ENCODE peak calls at places on chromosomes 3 and 15, in nine cellular contexts. M is dermis microvascular lymphatic vessel endothelial cell; I is activated T-cell treated with anti-CD3 and anti-CD28 coated beads for 24 hours; V is NAMALWA; J is RWPE1; C is PC-3; R is heart right ventricle; U is activated CD4-positive, alpha-beta T cell treated with anti-CD3 and anti-CD28 coated beads, Interleukin-2, amount 50 U/mL, for 1 hour; Q is amniotic epithelial cell. F is an unnamed sample.

GRCh38 chr3:122010506-122010905 is 11.5 kb downstream of the ILDR1 start:
- DNase-seq in C (no peak), R (no peak), Q (peak; percentile 26), V (no peak), I (no peak), J (no peak), U (no peak), M (no peak), F (no peak)

GRCh38 chr3:36743821-36744220 is 20.5 kb downstream of the DCLK3 start:
- DNase-seq in M (no peak), V (no peak), C (no peak), I (no peak), J (no peak), Q (no peak), R (no peak), U (no peak), F (no peak)

GRCh38 chr15:99493461-99493860 is 72.3 kb upstream of the MEF2A start:
- DNase-seq in R (no peak), I (no peak), U (no peak), Q (no peak), M (no peak), J (no peak), C (no peak), V (no peak), F (no peak)

GRCh38 chr15:38996111-38996541 is 431.5 kb upstream of the RASGRP1 start:
- DNase-seq in I (no peak), M (peak; percentile 82), U (no peak), C (peak; percentile 81), J (peak; percentile 55), V (no peak), Q (peak; percentile 89), R (no peak), F (no peak)

GRCh38 chr15:92429378-92430066 is 35.8 kb downstream of the ST8SIA2 start:
- DNase-seq in M (no peak), J (peak; percentile 20), R (no peak), C (peak; percentile 56), U (no peak), Q (peak; percentile 6), V (no peak), I (no peak), F (no peak)

GRCh38 chr3:14509796-14510100 is 30.4 kb downstream of the GRIP2 start:
- DNase-seq in M (no peak), J (no peak), C (no peak), U (no peak), Q (no peak), V (no peak), R (no peak), I (no peak), F (no peak)

GRCh38 chr3:61417352-61417751 is 144.0 kb upstream of the PTPRG start:
- DNase-seq in U (no peak), R (no peak), I (no peak), Q (no peak), J (no peak), M (no peak), C (no peak), V (no peak), F (no peak)

GRCh38 chr3:150372320-150373118 is 35.6 kb upstream of the TSC22D2 start:
- DNase-seq in C (peak; percentile 86), V (peak; percentile 34), J (no peak), U (no peak), R (no peak), Q (peak; percentile 43), I (no peak), M (no peak), F (no peak)

GRCh38 chr3:184765047-184765729 is 46.8 kb upstream of the VPS8 start:
- DNase-seq in C (peak; percentile 80), R (no peak), J (peak; percentile 77), V (no peak), M (no peak), I (no peak), U (no peak), Q (no peak), F (no peak)

GRCh38 chr3:64889991-64890390 is 202.2 kb upstream of the ADAMTS9 start:
- DNase-seq in C (no peak), R (peak; percentile 83), J (no peak), M (no peak), U (no peak), I (no peak), Q (no peak), V (no peak), F (no peak)

GRCh38 chr3:37221407-37221806 is 47.0 kb upstream of the LRRFIP2 start:
- DNase-seq in M (no peak), J (peak; percentile 89), V (no peak), U (no peak), C (peak; percentile 98), Q (peak; percentile 71), I (no peak), R (no peak), F (no peak)

GRCh38 chr15:63420333-63420741 is 38.7 kb upstream of the CA12 start:
- DNase-seq in M (no peak), V (peak; percentile 16), J (no peak), I (no peak), U (no peak), C (peak; percentile 13), Q (peak; percentile 21), R (no peak), F (no peak)

F was measured in activated gamma-delta T cell treated with Interleukin-2 at 50 U/mL for 16 hours.